ENCODE peak calls at places on chromosome 4, in four cellular contexts. O, S, K and B are unnamed samples.

GRCh38 chr4:70902577-70903281 is 560 bp downstream of the MOB1B start:
- DNase-seq in O (peak), S (no peak), K (no peak), B (peak)

GRCh38 chr4:53280846-53281245 is 85.0 kb downstream of the SCFD2 start:
- DNase-seq in O (no peak), S (no peak), K (no peak), B (no peak)

GRCh38 chr4:9924750-9925149 is 96.5 kb downstream of the SLC2A9 start:
- DNase-seq in O (no peak), S (peak), K (no peak), B (no peak)

GRCh38 chr4:24747234-24747975 is 48.0 kb upstream of the SOD3 start:
- DNase-seq in O (no peak), S (no peak), K (no peak), B (no peak)

GRCh38 chr4:151679247-151679646 is 81.6 kb downstream of the GATB start:
- DNase-seq in O (no peak), S (no peak), K (no peak), B (no peak)

GRCh38 chr4:122914292-122914904 is 8.0 kb downstream of the NUDT6 start:
- DNase-seq in O (no peak), S (peak), K (no peak), B (peak)

GRCh38 chr4:53476232-53477037 is 99.0 kb downstream of the FIP1L1 start:
- DNase-seq in O (no peak), S (peak), K (no peak), B (peak)

GRCh38 chr4:106773106-106773905 is 262.8 kb downstream of the DKK2 start:
- DNase-seq in O (no peak), S (peak), K (peak), B (peak)

GRCh38 chr4:38601244-38601915 is 62.6 kb upstream of the KLF3 start:
- DNase-seq in O (no peak), S (peak), K (no peak), B (peak)

GRCh38 chr4:106985830-106986229 is 50.3 kb downstream of the DKK2 start:
- DNase-seq in O (no peak), S (no peak), K (no peak), B (no peak)

GRCh38 chr4:85684676-85685075 is 209.7 kb downstream of the ARHGAP24 start:
- DNase-seq in O (no peak), S (no peak), K (no peak), B (no peak)
- TF ChIP-seq CTCF in O (no peak), S (no peak), K (no peak), B (no peak)

GRCh38 chr4:55437823-55438222 is 42.1 kb downstream of the TMEM165 start:
- DNase-seq in O (no peak), S (no peak), K (no peak), B (no peak)

GRCh38 chr4:55438314-55438713 is 42.6 kb downstream of the TMEM165 start:
- DNase-seq in O (no peak), S (no peak), K (no peak), B (no peak)

GRCh38 chr4:55431710-55432336 is 36.1 kb downstream of the TMEM165 start:
- DNase-seq in O (no peak), S (no peak), K (no peak), B (no peak)

GRCh38 chr4:55437356-55437796 is 41.6 kb downstream of the TMEM165 start:
- DNase-seq in O (no peak), S (no peak), K (no peak), B (no peak)

DNA sequence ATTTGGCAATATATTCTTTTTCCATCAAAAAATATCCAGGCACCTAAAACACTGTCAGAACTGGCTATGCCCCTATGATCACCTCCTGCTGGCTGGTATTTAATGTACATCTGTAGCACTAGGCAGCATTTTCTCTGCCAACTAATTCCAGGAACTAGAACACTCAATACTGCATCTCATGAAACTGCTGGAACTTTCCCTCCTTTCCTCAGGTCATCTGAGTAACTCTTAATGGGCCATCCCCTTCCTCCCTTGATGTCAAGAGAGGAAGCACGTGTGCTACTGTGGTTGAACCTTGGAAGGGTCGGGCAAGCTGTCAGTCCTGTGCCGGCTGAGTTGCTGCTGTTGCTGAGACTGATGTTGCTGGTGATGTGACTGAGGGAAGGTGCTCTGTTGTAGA is 39.4 kb downstream of the TMEM165 start:
- DNase-seq in O (no peak), S (no peak), K (no peak), B (peak)
- TF ChIP-seq CTCF in O (peak), S (peak), K (no peak), B (peak)

DNA sequence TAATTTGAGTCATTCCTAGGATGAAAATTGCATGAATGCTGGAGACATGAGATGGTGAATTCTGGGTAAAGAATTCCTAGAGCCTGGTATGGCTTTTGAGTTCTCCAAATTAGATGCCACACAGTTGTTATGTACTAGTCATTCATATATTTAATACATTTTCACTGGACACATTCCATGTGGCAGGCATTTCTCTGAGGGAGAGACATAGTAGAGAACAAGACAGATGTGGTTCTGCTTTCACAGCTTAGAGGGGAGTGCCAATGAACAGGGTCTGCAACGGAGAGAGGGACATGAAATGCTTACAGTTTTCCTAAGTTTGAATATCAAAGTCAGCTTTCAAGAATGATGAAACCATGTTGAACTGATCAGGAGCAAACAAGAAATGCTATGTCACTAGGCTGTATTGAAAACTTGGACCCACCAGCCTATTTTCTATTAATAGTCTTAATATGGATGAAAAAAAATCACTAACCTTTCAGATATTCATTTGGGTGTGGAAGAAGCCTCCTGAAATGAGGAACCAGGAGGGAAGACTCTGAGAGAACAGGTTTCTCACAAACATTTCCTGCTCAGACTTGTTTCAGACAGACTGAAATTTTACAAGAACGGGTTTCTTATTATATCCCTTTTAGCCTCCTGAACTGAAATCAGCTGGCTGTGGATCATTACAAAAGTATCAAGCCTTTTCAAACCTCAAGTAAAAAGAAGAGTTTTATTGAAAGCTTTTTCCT is 276.0 kb upstream of the TET2 start:
- DNase-seq in O (no peak), S (peak), K (no peak), B (no peak)
- TF ChIP-seq CTCF in O (no peak), S (no peak), K (no peak), B (no peak)

DNA sequence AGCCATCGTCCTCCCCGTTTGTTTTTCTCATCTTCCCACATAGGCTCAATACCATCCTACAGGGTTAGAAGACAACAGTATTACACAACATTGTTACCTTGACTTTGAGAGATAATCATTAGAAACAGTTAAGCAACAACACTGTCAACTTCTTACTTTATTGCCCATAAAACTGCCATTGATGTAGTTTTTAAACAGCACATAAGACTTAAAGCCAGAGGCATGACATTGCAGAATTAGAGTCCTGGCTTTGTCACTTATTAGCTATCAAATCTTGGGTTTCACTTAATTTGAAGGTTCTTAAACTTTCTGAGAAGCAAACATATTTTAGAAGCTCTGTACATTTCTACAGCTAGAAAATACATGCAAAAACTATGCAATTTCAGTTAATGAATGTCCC is 41.8 kb downstream of the EIF4E start:
- DNase-seq in O (no peak), S (no peak), K (no peak), B (no peak)
- TF ChIP-seq CTCF in O (no peak), S (no peak), K (no peak), B (no peak)